ENCODE peak calls at places on chromosome 6, in ten cellular contexts. One of them, this sample, is unnamed.

GRCh38 chr6:111478749-111479148 is 4.3 kb downstream of the REV3L start:
- DNase-seq in upper lobe of left lung: no peak
- DNase-seq in transverse colon: no peak
- DNase-seq in K562: no peak
- DNase-seq in stomach: no peak
- DNase-seq in SK-N-SH: no peak
- DNase-seq in H1: no peak
- DNase-seq in esophagus muscularis mucosa: no peak
- DNase-seq in GM12878: peak
- DNase-seq in suprapubic skin: no peak
- DNase-seq in this sample: no peak

GRCh38 chr6:38796850-38797249 is 81.7 kb downstream of the DNAH8 start:
- DNase-seq in upper lobe of left lung: no peak
- DNase-seq in transverse colon: no peak
- DNase-seq in K562: no peak
- DNase-seq in stomach: peak
- DNase-seq in SK-N-SH: no peak
- DNase-seq in H1: no peak
- DNase-seq in esophagus muscularis mucosa: no peak
- DNase-seq in GM12878: no peak
- DNase-seq in suprapubic skin: no peak
- DNase-seq in this sample: no peak

GRCh38 chr6:33172307-33173227 is 19.7 kb downstream of the COL11A2 start:
- DNase-seq in upper lobe of left lung: no peak
- DNase-seq in transverse colon: no peak
- DNase-seq in K562: peak
- DNase-seq in stomach: no peak
- DNase-seq in SK-N-SH: no peak
- DNase-seq in H1: peak
- DNase-seq in esophagus muscularis mucosa: no peak
- DNase-seq in GM12878: no peak
- DNase-seq in suprapubic skin: no peak
- DNase-seq in this sample: no peak

GRCh38 chr6:155274533-155274932 is 10.7 kb downstream of the CLDN20 start:
- DNase-seq in upper lobe of left lung: no peak
- DNase-seq in transverse colon: no peak
- DNase-seq in K562: no peak
- DNase-seq in stomach: no peak
- DNase-seq in SK-N-SH: no peak
- DNase-seq in H1: no peak
- DNase-seq in esophagus muscularis mucosa: no peak
- DNase-seq in GM12878: no peak
- DNase-seq in suprapubic skin: no peak
- DNase-seq in this sample: no peak

GRCh38 chr6:26316291-26316690 is 48.7 kb upstream of the BTN3A2 start:
- DNase-seq in upper lobe of left lung: no peak
- DNase-seq in transverse colon: no peak
- DNase-seq in K562: no peak
- DNase-seq in stomach: no peak
- DNase-seq in SK-N-SH: no peak
- DNase-seq in H1: no peak
- DNase-seq in esophagus muscularis mucosa: no peak
- DNase-seq in GM12878: no peak
- DNase-seq in suprapubic skin: no peak
- DNase-seq in this sample: no peak

GRCh38 chr6:126285871-126286270 is 54.0 kb upstream of the CENPW start:
- DNase-seq in upper lobe of left lung: no peak
- DNase-seq in transverse colon: no peak
- DNase-seq in K562: no peak
- DNase-seq in stomach: no peak
- DNase-seq in SK-N-SH: no peak
- DNase-seq in H1: no peak
- DNase-seq in esophagus muscularis mucosa: no peak
- DNase-seq in GM12878: no peak
- DNase-seq in suprapubic skin: no peak
- DNase-seq in this sample: no peak

GRCh38 chr6:132084811-132085509 is 133.8 kb upstream of the CCN2 start:
- DNase-seq in upper lobe of left lung: no peak
- DNase-seq in transverse colon: no peak
- DNase-seq in K562: no peak
- DNase-seq in stomach: no peak
- DNase-seq in SK-N-SH: no peak
- DNase-seq in H1: no peak
- DNase-seq in esophagus muscularis mucosa: no peak
- DNase-seq in GM12878: peak
- DNase-seq in suprapubic skin: no peak
- DNase-seq in this sample: no peak

GRCh38 chr6:20251525-20251924 is 39.3 kb upstream of the MBOAT1 start:
- DNase-seq in upper lobe of left lung: no peak
- DNase-seq in transverse colon: no peak
- DNase-seq in K562: no peak
- DNase-seq in stomach: no peak
- DNase-seq in SK-N-SH: no peak
- DNase-seq in H1: no peak
- DNase-seq in esophagus muscularis mucosa: no peak
- DNase-seq in GM12878: no peak
- DNase-seq in suprapubic skin: no peak
- DNase-seq in this sample: no peak

GRCh38 chr6:49557177-49557576 is 6.7 kb downstream of the C6orf141 start:
- DNase-seq in upper lobe of left lung: no peak
- DNase-seq in transverse colon: no peak
- DNase-seq in K562: no peak
- DNase-seq in stomach: no peak
- DNase-seq in SK-N-SH: no peak
- DNase-seq in H1: no peak
- DNase-seq in esophagus muscularis mucosa: no peak
- DNase-seq in GM12878: no peak
- DNase-seq in suprapubic skin: no peak
- DNase-seq in this sample: no peak

GRCh38 chr6:49553353-49553752 is 2.9 kb downstream of the C6orf141 start:
- DNase-seq in upper lobe of left lung: no peak
- DNase-seq in transverse colon: no peak
- DNase-seq in K562: no peak
- DNase-seq in stomach: no peak
- DNase-seq in SK-N-SH: no peak
- DNase-seq in H1: no peak
- DNase-seq in esophagus muscularis mucosa: no peak
- DNase-seq in GM12878: no peak
- DNase-seq in suprapubic skin: no peak
- DNase-seq in this sample: no peak

GRCh38 chr6:49556429-49556837 is 6.0 kb downstream of the C6orf141 start:
- DNase-seq in upper lobe of left lung: no peak
- DNase-seq in transverse colon: peak
- DNase-seq in K562: peak
- DNase-seq in stomach: no peak
- DNase-seq in SK-N-SH: no peak
- DNase-seq in H1: no peak
- DNase-seq in esophagus muscularis mucosa: no peak
- DNase-seq in GM12878: no peak
- DNase-seq in suprapubic skin: no peak
- DNase-seq in this sample: no peak

GRCh38 chr6:49555951-49556350 is 5.5 kb downstream of the C6orf141 start:
- DNase-seq in upper lobe of left lung: no peak
- DNase-seq in transverse colon: no peak
- DNase-seq in K562: no peak
- DNase-seq in stomach: no peak
- DNase-seq in SK-N-SH: no peak
- DNase-seq in H1: no peak
- DNase-seq in esophagus muscularis mucosa: no peak
- DNase-seq in GM12878: no peak
- DNase-seq in suprapubic skin: no peak
- DNase-seq in this sample: no peak

GRCh38 chr6:49558233-49558632 is 7.8 kb downstream of the C6orf141 start:
- DNase-seq in upper lobe of left lung: no peak
- DNase-seq in transverse colon: no peak
- DNase-seq in K562: no peak
- DNase-seq in stomach: no peak
- DNase-seq in SK-N-SH: no peak
- DNase-seq in H1: no peak
- DNase-seq in esophagus muscularis mucosa: no peak
- DNase-seq in GM12878: no peak
- DNase-seq in suprapubic skin: no peak
- DNase-seq in this sample: no peak
- TF ChIP-seq EP300 in upper lobe of left lung: no peak
- TF ChIP-seq EP300 in transverse colon: no peak
- TF ChIP-seq EP300 in K562: no peak
- TF ChIP-seq EP300 in stomach: no peak
- TF ChIP-seq EP300 in SK-N-SH: no peak
- TF ChIP-seq EP300 in H1: no peak
- TF ChIP-seq EP300 in esophagus muscularis mucosa: no peak
- TF ChIP-seq EP300 in GM12878: no peak
- TF ChIP-seq EP300 in suprapubic skin: no peak
- TF ChIP-seq EP300 in this sample: no peak

GRCh38 chr6:30720738-30721197 is 616 bp downstream of the TUBB start:
- DNase-seq in upper lobe of left lung: peak
- DNase-seq in transverse colon: peak
- DNase-seq in K562: peak
- DNase-seq in stomach: peak
- DNase-seq in SK-N-SH: peak
- DNase-seq in H1: peak
- DNase-seq in esophagus muscularis mucosa: no peak
- DNase-seq in GM12878: no peak
- DNase-seq in suprapubic skin: peak
- DNase-seq in this sample: peak

GRCh38 chr6:30721198-30722024 is 1.3 kb downstream of the TUBB start:
- DNase-seq in upper lobe of left lung: peak
- DNase-seq in transverse colon: peak
- DNase-seq in K562: peak
- DNase-seq in stomach: peak
- DNase-seq in SK-N-SH: peak
- DNase-seq in H1: peak
- DNase-seq in esophagus muscularis mucosa: peak
- DNase-seq in GM12878: no peak
- DNase-seq in suprapubic skin: peak
- DNase-seq in this sample: peak

GRCh38 chr6:30722280-30723112 is 2.3 kb downstream of the TUBB start:
- DNase-seq in upper lobe of left lung: no peak
- DNase-seq in transverse colon: peak
- DNase-seq in K562: peak
- DNase-seq in stomach: peak
- DNase-seq in SK-N-SH: peak
- DNase-seq in H1: peak
- DNase-seq in esophagus muscularis mucosa: peak
- DNase-seq in GM12878: no peak
- DNase-seq in suprapubic skin: peak
- DNase-seq in this sample: peak

GRCh38 chr6:30719356-30719755 is 796 bp upstream of the TUBB start:
- DNase-seq in upper lobe of left lung: no peak
- DNase-seq in transverse colon: no peak
- DNase-seq in K562: no peak
- DNase-seq in stomach: no peak
- DNase-seq in SK-N-SH: no peak
- DNase-seq in H1: no peak
- DNase-seq in esophagus muscularis mucosa: no peak
- DNase-seq in GM12878: no peak
- DNase-seq in suprapubic skin: no peak
- DNase-seq in this sample: no peak

GRCh38 chr6:30719791-30720737 is at the start of gene TUBB:
- DNase-seq in upper lobe of left lung: peak
- DNase-seq in transverse colon: peak
- DNase-seq in K562: peak
- DNase-seq in stomach: peak
- DNase-seq in SK-N-SH: peak
- DNase-seq in H1: peak
- DNase-seq in esophagus muscularis mucosa: peak
- DNase-seq in GM12878: peak
- DNase-seq in suprapubic skin: peak
- DNase-seq in this sample: peak
- TF ChIP-seq CTCF in upper lobe of left lung: peak
- TF ChIP-seq CTCF in transverse colon: peak
- TF ChIP-seq CTCF in K562: peak
- TF ChIP-seq CTCF in stomach: no peak
- TF ChIP-seq CTCF in SK-N-SH: no peak
- TF ChIP-seq CTCF in H1: no peak
- TF ChIP-seq CTCF in esophagus muscularis mucosa: no peak
- TF ChIP-seq CTCF in GM12878: no peak
- TF ChIP-seq CTCF in suprapubic skin: no peak
- TF ChIP-seq CTCF in this sample: no peak

GRCh38 chr6:35665573-35665972 is 23.1 kb downstream of the FKBP5 start:
- DNase-seq in upper lobe of left lung: no peak
- DNase-seq in transverse colon: no peak
- DNase-seq in K562: no peak
- DNase-seq in stomach: no peak
- DNase-seq in SK-N-SH: no peak
- DNase-seq in H1: no peak
- DNase-seq in esophagus muscularis mucosa: no peak
- DNase-seq in GM12878: no peak
- DNase-seq in suprapubic skin: no peak
- DNase-seq in this sample: no peak

GRCh38 chr6:35668096-35668495 is 20.6 kb downstream of the FKBP5 start:
- DNase-seq in upper lobe of left lung: no peak
- DNase-seq in transverse colon: no peak
- DNase-seq in K562: no peak
- DNase-seq in stomach: no peak
- DNase-seq in SK-N-SH: no peak
- DNase-seq in H1: no peak
- DNase-seq in esophagus muscularis mucosa: no peak
- DNase-seq in GM12878: no peak
- DNase-seq in suprapubic skin: no peak
- DNase-seq in this sample: no peak

GRCh38 chr6:35664945-35665344 is 23.8 kb downstream of the FKBP5 start:
- DNase-seq in upper lobe of left lung: no peak
- DNase-seq in transverse colon: no peak
- DNase-seq in K562: no peak
- DNase-seq in stomach: no peak
- DNase-seq in SK-N-SH: no peak
- DNase-seq in H1: no peak
- DNase-seq in esophagus muscularis mucosa: no peak
- DNase-seq in GM12878: no peak
- DNase-seq in suprapubic skin: no peak
- DNase-seq in this sample: no peak

GRCh38 chr6:35663001-35663400 is 25.7 kb downstream of the FKBP5 start:
- DNase-seq in upper lobe of left lung: no peak
- DNase-seq in transverse colon: no peak
- DNase-seq in K562: no peak
- DNase-seq in stomach: no peak
- DNase-seq in SK-N-SH: no peak
- DNase-seq in H1: no peak
- DNase-seq in esophagus muscularis mucosa: no peak
- DNase-seq in GM12878: no peak
- DNase-seq in suprapubic skin: no peak
- DNase-seq in this sample: no peak

DNA sequence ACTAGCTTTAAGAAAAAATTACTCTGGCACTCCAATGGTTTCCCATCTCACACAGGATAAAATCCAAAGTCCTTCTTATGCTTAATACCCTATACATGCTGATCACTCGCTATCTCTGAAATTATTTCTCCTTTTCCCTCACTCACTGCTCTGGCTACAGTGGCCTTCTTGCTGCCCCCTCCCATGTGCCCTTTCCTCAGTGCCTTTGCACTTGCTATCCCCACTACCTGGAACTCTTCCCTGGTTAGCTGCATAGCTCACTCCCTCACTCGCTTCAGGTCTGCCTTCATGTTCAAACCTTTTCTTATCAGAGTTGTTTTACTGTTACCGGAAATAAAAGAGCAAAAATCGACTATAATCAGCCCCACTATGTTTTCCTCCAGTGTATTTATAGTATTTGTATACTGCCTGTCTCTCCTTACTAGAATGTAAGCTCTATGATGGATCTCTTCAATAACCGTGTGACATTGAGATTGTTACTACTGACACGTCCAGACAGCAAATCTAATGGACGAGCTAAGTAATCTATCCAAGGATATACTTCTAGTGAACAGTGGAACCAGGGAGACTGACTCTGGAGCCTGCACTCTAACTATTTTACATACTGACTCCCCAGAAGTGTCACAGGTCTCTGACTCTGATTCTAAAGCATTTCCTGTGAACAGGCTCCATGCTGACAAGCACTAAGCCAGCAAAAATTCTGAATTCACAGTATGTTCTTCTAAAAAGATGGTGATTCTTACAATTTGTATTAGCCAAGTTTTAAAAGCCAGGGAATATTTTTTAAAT is 25.1 kb downstream of the FKBP5 start:
- DNase-seq in upper lobe of left lung: no peak
- DNase-seq in transverse colon: no peak
- DNase-seq in K562: no peak
- DNase-seq in stomach: no peak
- DNase-seq in SK-N-SH: no peak
- DNase-seq in H1: no peak
- DNase-seq in esophagus muscularis mucosa: no peak
- DNase-seq in GM12878: no peak
- DNase-seq in suprapubic skin: no peak
- DNase-seq in this sample: no peak
- TF ChIP-seq POLR2AphosphoS5 in upper lobe of left lung: no peak
- TF ChIP-seq POLR2AphosphoS5 in transverse colon: no peak
- TF ChIP-seq POLR2AphosphoS5 in K562: no peak
- TF ChIP-seq POLR2AphosphoS5 in stomach: no peak
- TF ChIP-seq POLR2AphosphoS5 in SK-N-SH: no peak
- TF ChIP-seq POLR2AphosphoS5 in H1: no peak
- TF ChIP-seq POLR2AphosphoS5 in esophagus muscularis mucosa: peak
- TF ChIP-seq POLR2AphosphoS5 in GM12878: no peak
- TF ChIP-seq POLR2AphosphoS5 in suprapubic skin: no peak
- TF ChIP-seq POLR2AphosphoS5 in this sample: no peak

GRCh38 chr6:24883618-24884017 is 52.1 kb downstream of the RIPOR2 start:
- DNase-seq in upper lobe of left lung: no peak
- DNase-seq in transverse colon: no peak
- DNase-seq in K562: no peak
- DNase-seq in stomach: no peak
- DNase-seq in SK-N-SH: no peak
- DNase-seq in H1: no peak
- DNase-seq in esophagus muscularis mucosa: no peak
- DNase-seq in GM12878: peak
- DNase-seq in suprapubic skin: no peak
- DNase-seq in this sample: no peak
- TF ChIP-seq EP300 in upper lobe of left lung: no peak
- TF ChIP-seq EP300 in transverse colon: no peak
- TF ChIP-seq EP300 in K562: no peak
- TF ChIP-seq EP300 in stomach: no peak
- TF ChIP-seq EP300 in SK-N-SH: no peak
- TF ChIP-seq EP300 in H1: no peak
- TF ChIP-seq EP300 in esophagus muscularis mucosa: no peak
- TF ChIP-seq EP300 in GM12878: peak
- TF ChIP-seq EP300 in suprapubic skin: no peak
- TF ChIP-seq EP300 in this sample: no peak